ENCODE peak calls at places on chromosome 1, in ten cellular contexts. One of them, this sample, is unnamed.
A peak's percentile ranks its signal among the peaks of the same experiment; 100 is the strongest.

GRCh38 chr1:156852414-156852874 is 6.5 kb downstream of the INSRR start:
- DNase-seq in AG04450: peak; percentile 15
- DNase-seq in Caki2: peak; percentile 18
- DNase-seq in NCI-H2029 treated with DMSO at 0.1 percent for 48 hours: peak; percentile 81
- DNase-seq in activated naive CD8-positive, alpha-beta T cell treated with anti-CD3 and anti-CD28 coated beads, Interleukin-2, amount 10 ng/mL, durations not matched to agents 7 days and 5 days: no peak
- DNase-seq in left lung: no peak
- DNase-seq in hepatic stellate cell: no peak
- DNase-seq in renal cortical epithelial cell: no peak
- DNase-seq in HTR-8/SVneo: peak; percentile 37
- DNase-seq in stimulated activated CD8-positive, alpha-beta memory T cell treated with anti-CD3 and anti-CD28 coated beads, Interleukin-2, amount 100 ng/mL, for 1 hour: no peak
- DNase-seq in this sample: no peak

GRCh38 chr1:152052606-152053005 is 15.8 kb upstream of the S100A11 start:
- DNase-seq in AG04450: peak; percentile 42
- DNase-seq in Caki2: peak; percentile 74
- DNase-seq in NCI-H2029 treated with DMSO at 0.1 percent for 48 hours: peak; percentile 14
- DNase-seq in activated naive CD8-positive, alpha-beta T cell treated with anti-CD3 and anti-CD28 coated beads, Interleukin-2, amount 10 ng/mL, durations not matched to agents 7 days and 5 days: peak; percentile 84
- DNase-seq in left lung: peak; percentile 91
- DNase-seq in hepatic stellate cell: peak; percentile 65
- DNase-seq in renal cortical epithelial cell: peak; percentile 75
- DNase-seq in HTR-8/SVneo: peak; percentile 67
- DNase-seq in stimulated activated CD8-positive, alpha-beta memory T cell treated with anti-CD3 and anti-CD28 coated beads, Interleukin-2, amount 100 ng/mL, for 1 hour: peak; percentile 71
- DNase-seq in this sample: peak; percentile 57

GRCh38 chr1:188769181-188769580 is 1708.5 kb downstream of the BRINP3 start:
- DNase-seq in AG04450: no peak
- DNase-seq in Caki2: no peak
- DNase-seq in NCI-H2029 treated with DMSO at 0.1 percent for 48 hours: no peak
- DNase-seq in activated naive CD8-positive, alpha-beta T cell treated with anti-CD3 and anti-CD28 coated beads, Interleukin-2, amount 10 ng/mL, durations not matched to agents 7 days and 5 days: no peak
- DNase-seq in left lung: peak; percentile 16
- DNase-seq in hepatic stellate cell: no peak
- DNase-seq in renal cortical epithelial cell: no peak
- DNase-seq in HTR-8/SVneo: no peak
- DNase-seq in stimulated activated CD8-positive, alpha-beta memory T cell treated with anti-CD3 and anti-CD28 coated beads, Interleukin-2, amount 100 ng/mL, for 1 hour: no peak
- DNase-seq in this sample: no peak

GRCh38 chr1:1440941-1441888 is 5.7 kb downstream of the VWA1 start:
- DNase-seq in AG04450: no peak
- DNase-seq in Caki2: peak; percentile 32
- DNase-seq in NCI-H2029 treated with DMSO at 0.1 percent for 48 hours: no peak
- DNase-seq in activated naive CD8-positive, alpha-beta T cell treated with anti-CD3 and anti-CD28 coated beads, Interleukin-2, amount 10 ng/mL, durations not matched to agents 7 days and 5 days: peak; percentile 78
- DNase-seq in left lung: peak; percentile 88
- DNase-seq in hepatic stellate cell: peak; percentile 91
- DNase-seq in renal cortical epithelial cell: no peak
- DNase-seq in HTR-8/SVneo: peak; percentile 67
- DNase-seq in stimulated activated CD8-positive, alpha-beta memory T cell treated with anti-CD3 and anti-CD28 coated beads, Interleukin-2, amount 100 ng/mL, for 1 hour: peak; percentile 20
- DNase-seq in this sample: no peak

GRCh38 chr1:181089777-181090505 is 1.4 kb downstream of the IER5 start:
- DNase-seq in AG04450: no peak
- DNase-seq in Caki2: peak; percentile 61
- DNase-seq in NCI-H2029 treated with DMSO at 0.1 percent for 48 hours: no peak
- DNase-seq in activated naive CD8-positive, alpha-beta T cell treated with anti-CD3 and anti-CD28 coated beads, Interleukin-2, amount 10 ng/mL, durations not matched to agents 7 days and 5 days: peak; percentile 76
- DNase-seq in left lung: peak; percentile 91
- DNase-seq in hepatic stellate cell: no peak
- DNase-seq in renal cortical epithelial cell: peak; percentile 61
- DNase-seq in HTR-8/SVneo: no peak
- DNase-seq in stimulated activated CD8-positive, alpha-beta memory T cell treated with anti-CD3 and anti-CD28 coated beads, Interleukin-2, amount 100 ng/mL, for 1 hour: peak; percentile 47
- DNase-seq in this sample: no peak

GRCh38 chr1:203768158-203768725 is 3.3 kb downstream of the LAX1 start:
- DNase-seq in AG04450: no peak
- DNase-seq in Caki2: no peak
- DNase-seq in NCI-H2029 treated with DMSO at 0.1 percent for 48 hours: no peak
- DNase-seq in activated naive CD8-positive, alpha-beta T cell treated with anti-CD3 and anti-CD28 coated beads, Interleukin-2, amount 10 ng/mL, durations not matched to agents 7 days and 5 days: no peak
- DNase-seq in left lung: no peak
- DNase-seq in hepatic stellate cell: no peak
- DNase-seq in renal cortical epithelial cell: no peak
- DNase-seq in HTR-8/SVneo: no peak
- DNase-seq in stimulated activated CD8-positive, alpha-beta memory T cell treated with anti-CD3 and anti-CD28 coated beads, Interleukin-2, amount 100 ng/mL, for 1 hour: no peak
- DNase-seq in this sample: no peak

GRCh38 chr1:154445040-154445472 is 39.9 kb downstream of the IL6R start:
- DNase-seq in AG04450: peak; percentile 61
- DNase-seq in Caki2: peak; percentile 53
- DNase-seq in NCI-H2029 treated with DMSO at 0.1 percent for 48 hours: no peak
- DNase-seq in activated naive CD8-positive, alpha-beta T cell treated with anti-CD3 and anti-CD28 coated beads, Interleukin-2, amount 10 ng/mL, durations not matched to agents 7 days and 5 days: peak; percentile 41
- DNase-seq in left lung: no peak
- DNase-seq in hepatic stellate cell: peak; percentile 94
- DNase-seq in renal cortical epithelial cell: peak; percentile 73
- DNase-seq in HTR-8/SVneo: peak; percentile 62
- DNase-seq in stimulated activated CD8-positive, alpha-beta memory T cell treated with anti-CD3 and anti-CD28 coated beads, Interleukin-2, amount 100 ng/mL, for 1 hour: no peak
- DNase-seq in this sample: peak; percentile 49

GRCh38 chr1:18344755-18345154 is 136.0 kb upstream of the KLHDC7A start:
- DNase-seq in AG04450: no peak
- DNase-seq in Caki2: no peak
- DNase-seq in NCI-H2029 treated with DMSO at 0.1 percent for 48 hours: no peak
- DNase-seq in activated naive CD8-positive, alpha-beta T cell treated with anti-CD3 and anti-CD28 coated beads, Interleukin-2, amount 10 ng/mL, durations not matched to agents 7 days and 5 days: no peak
- DNase-seq in left lung: no peak
- DNase-seq in hepatic stellate cell: no peak
- DNase-seq in renal cortical epithelial cell: no peak
- DNase-seq in HTR-8/SVneo: no peak
- DNase-seq in stimulated activated CD8-positive, alpha-beta memory T cell treated with anti-CD3 and anti-CD28 coated beads, Interleukin-2, amount 100 ng/mL, for 1 hour: no peak
- DNase-seq in this sample: no peak

GRCh38 chr1:2105781-2106524 is 55.7 kb downstream of the PRKCZ start:
- DNase-seq in AG04450: no peak
- DNase-seq in Caki2: no peak
- DNase-seq in NCI-H2029 treated with DMSO at 0.1 percent for 48 hours: no peak
- DNase-seq in activated naive CD8-positive, alpha-beta T cell treated with anti-CD3 and anti-CD28 coated beads, Interleukin-2, amount 10 ng/mL, durations not matched to agents 7 days and 5 days: no peak
- DNase-seq in left lung: peak; percentile 51
- DNase-seq in hepatic stellate cell: no peak
- DNase-seq in renal cortical epithelial cell: no peak
- DNase-seq in HTR-8/SVneo: no peak
- DNase-seq in stimulated activated CD8-positive, alpha-beta memory T cell treated with anti-CD3 and anti-CD28 coated beads, Interleukin-2, amount 100 ng/mL, for 1 hour: no peak
- DNase-seq in this sample: no peak

This sample was measured in HFF-Myc.